ENCODE peak calls at places on chromosomes 6 and 20, in nine cellular contexts. One of them, this sample, is unnamed.

GRCh38 chr6:144215402-144215931 is 65.2 kb downstream of the STX11 start:
- DNase-seq in EH: peak; percentile 42
- DNase-seq in GM13976: peak; percentile 55
- DNase-seq in fibroblast of mammary gland: peak; percentile 56
- DNase-seq in EL: peak; percentile 43
- DNase-seq in naive thymus-derived CD8-positive, alpha-beta T cell: no peak
- DNase-seq in GM04503: no peak
- DNase-seq in left lung: peak; percentile 51
- DNase-seq in effector memory CD4-positive, alpha-beta T cell: no peak
- DNase-seq in this sample: peak; percentile 44

GRCh38 chr20:63495771-63496403 is 3.0 kb downstream of the EEF1A2 start:
- DNase-seq in EH: peak; percentile 59
- DNase-seq in GM13976: peak; percentile 92
- DNase-seq in fibroblast of mammary gland: peak; percentile 24
- DNase-seq in EL: peak; percentile 51
- DNase-seq in naive thymus-derived CD8-positive, alpha-beta T cell: peak; percentile 78
- DNase-seq in GM04503: no peak
- DNase-seq in left lung: peak; percentile 78
- DNase-seq in effector memory CD4-positive, alpha-beta T cell: peak; percentile 59
- DNase-seq in this sample: peak; percentile 72

GRCh38 chr20:58224097-58224496 is 4.4 kb downstream of the ANKRD60 start:
- DNase-seq in EH: no peak
- DNase-seq in GM13976: no peak
- DNase-seq in fibroblast of mammary gland: no peak
- DNase-seq in EL: no peak
- DNase-seq in naive thymus-derived CD8-positive, alpha-beta T cell: no peak
- DNase-seq in GM04503: no peak
- DNase-seq in left lung: no peak
- DNase-seq in effector memory CD4-positive, alpha-beta T cell: no peak
- DNase-seq in this sample: peak; percentile 32

GRCh38 chr6:166928644-166929515 is 27.5 kb downstream of the RNASET2 start:
- DNase-seq in EH: no peak
- DNase-seq in GM13976: peak; percentile 19
- DNase-seq in fibroblast of mammary gland: no peak
- DNase-seq in EL: no peak
- DNase-seq in naive thymus-derived CD8-positive, alpha-beta T cell: no peak
- DNase-seq in GM04503: no peak
- DNase-seq in left lung: no peak
- DNase-seq in effector memory CD4-positive, alpha-beta T cell: no peak
- DNase-seq in this sample: no peak

GRCh38 chr20:51811514-51811913 is 9.2 kb upstream of the SALL4 start:
- DNase-seq in EH: no peak
- DNase-seq in GM13976: no peak
- DNase-seq in fibroblast of mammary gland: no peak
- DNase-seq in EL: no peak
- DNase-seq in naive thymus-derived CD8-positive, alpha-beta T cell: no peak
- DNase-seq in GM04503: no peak
- DNase-seq in left lung: no peak
- DNase-seq in effector memory CD4-positive, alpha-beta T cell: no peak
- DNase-seq in this sample: no peak

GRCh38 chr6:158122048-158122447 is 46.0 kb downstream of the SERAC1 start:
- DNase-seq in EH: no peak
- DNase-seq in GM13976: no peak
- DNase-seq in fibroblast of mammary gland: no peak
- DNase-seq in EL: no peak
- DNase-seq in naive thymus-derived CD8-positive, alpha-beta T cell: no peak
- DNase-seq in GM04503: no peak
- DNase-seq in left lung: no peak
- DNase-seq in effector memory CD4-positive, alpha-beta T cell: no peak
- DNase-seq in this sample: no peak

GRCh38 chr20:25005220-25005619 is 12.7 kb upstream of the APMAP start:
- DNase-seq in EH: peak; percentile 39
- DNase-seq in GM13976: no peak
- DNase-seq in fibroblast of mammary gland: peak; percentile 6
- DNase-seq in EL: no peak
- DNase-seq in naive thymus-derived CD8-positive, alpha-beta T cell: no peak
- DNase-seq in GM04503: no peak
- DNase-seq in left lung: peak; percentile 37
- DNase-seq in effector memory CD4-positive, alpha-beta T cell: no peak
- DNase-seq in this sample: no peak

GRCh38 chr6:78598966-78599365 is 268.4 kb upstream of the IRAK1BP1 start:
- DNase-seq in EH: peak; percentile 98
- DNase-seq in GM13976: no peak
- DNase-seq in fibroblast of mammary gland: peak; percentile 92
- DNase-seq in EL: peak; percentile 99
- DNase-seq in naive thymus-derived CD8-positive, alpha-beta T cell: no peak
- DNase-seq in GM04503: peak; percentile 94
- DNase-seq in left lung: no peak
- DNase-seq in effector memory CD4-positive, alpha-beta T cell: no peak
- DNase-seq in this sample: peak; percentile 98

GRCh38 chr6:34179106-34179720 is 33.3 kb upstream of the GRM4 start:
- DNase-seq in EH: no peak
- DNase-seq in GM13976: no peak
- DNase-seq in fibroblast of mammary gland: no peak
- DNase-seq in EL: no peak
- DNase-seq in naive thymus-derived CD8-positive, alpha-beta T cell: no peak
- DNase-seq in GM04503: no peak
- DNase-seq in left lung: no peak
- DNase-seq in effector memory CD4-positive, alpha-beta T cell: no peak
- DNase-seq in this sample: no peak

GRCh38 chr6:53326372-53327016 is 22.3 kb downstream of the ELOVL5 start:
- DNase-seq in EH: peak; percentile 99
- DNase-seq in GM13976: no peak
- DNase-seq in fibroblast of mammary gland: peak; percentile 94
- DNase-seq in EL: peak; percentile 99
- DNase-seq in naive thymus-derived CD8-positive, alpha-beta T cell: no peak
- DNase-seq in GM04503: peak; percentile 95
- DNase-seq in left lung: peak; percentile 62
- DNase-seq in effector memory CD4-positive, alpha-beta T cell: no peak
- DNase-seq in this sample: peak; percentile 99

GRCh38 chr6:139016337-139017213 is 12.0 kb upstream of the ABRACL start:
- DNase-seq in EH: no peak
- DNase-seq in GM13976: peak; percentile 51
- DNase-seq in fibroblast of mammary gland: no peak
- DNase-seq in EL: no peak
- DNase-seq in naive thymus-derived CD8-positive, alpha-beta T cell: no peak
- DNase-seq in GM04503: no peak
- DNase-seq in left lung: no peak
- DNase-seq in effector memory CD4-positive, alpha-beta T cell: no peak
- DNase-seq in this sample: no peak

GRCh38 chr20:3239867-3240775 is 1.1 kb upstream of the SLC4A11 start:
- DNase-seq in EH: peak; percentile 32
- DNase-seq in GM13976: no peak
- DNase-seq in fibroblast of mammary gland: peak; percentile 21
- DNase-seq in EL: peak; percentile 25
- DNase-seq in naive thymus-derived CD8-positive, alpha-beta T cell: peak; percentile 12
- DNase-seq in GM04503: no peak
- DNase-seq in left lung: no peak
- DNase-seq in effector memory CD4-positive, alpha-beta T cell: no peak
- DNase-seq in this sample: no peak

GRCh38 chr6:130587778-130588520 is 222.1 kb downstream of the TMEM200A start:
- DNase-seq in EH: peak; percentile 80
- DNase-seq in GM13976: no peak
- DNase-seq in fibroblast of mammary gland: peak; percentile 88
- DNase-seq in EL: peak; percentile 85
- DNase-seq in naive thymus-derived CD8-positive, alpha-beta T cell: no peak
- DNase-seq in GM04503: peak; percentile 49
- DNase-seq in left lung: no peak
- DNase-seq in effector memory CD4-positive, alpha-beta T cell: no peak
- DNase-seq in this sample: peak; percentile 98

GRCh38 chr20:20079102-20079784 is 26.9 kb downstream of the CFAP61 start:
- DNase-seq in EH: no peak
- DNase-seq in GM13976: no peak
- DNase-seq in fibroblast of mammary gland: no peak
- DNase-seq in EL: no peak
- DNase-seq in naive thymus-derived CD8-positive, alpha-beta T cell: no peak
- DNase-seq in GM04503: no peak
- DNase-seq in left lung: no peak
- DNase-seq in effector memory CD4-positive, alpha-beta T cell: no peak
- DNase-seq in this sample: no peak

GRCh38 chr6:53750112-53750511 is 44.7 kb upstream of the LRRC1 start:
- DNase-seq in EH: no peak
- DNase-seq in GM13976: no peak
- DNase-seq in fibroblast of mammary gland: no peak
- DNase-seq in EL: no peak
- DNase-seq in naive thymus-derived CD8-positive, alpha-beta T cell: no peak
- DNase-seq in GM04503: no peak
- DNase-seq in left lung: no peak
- DNase-seq in effector memory CD4-positive, alpha-beta T cell: no peak
- DNase-seq in this sample: no peak

GRCh38 chr6:53284901-53285300 is 63.8 kb downstream of the ELOVL5 start:
- DNase-seq in EH: no peak
- DNase-seq in GM13976: no peak
- DNase-seq in fibroblast of mammary gland: no peak
- DNase-seq in EL: no peak
- DNase-seq in naive thymus-derived CD8-positive, alpha-beta T cell: no peak
- DNase-seq in GM04503: no peak
- DNase-seq in left lung: no peak
- DNase-seq in effector memory CD4-positive, alpha-beta T cell: no peak
- DNase-seq in this sample: no peak

GRCh38 chr6:133778414-133778813 is 110.5 kb upstream of the TCF21 start:
- DNase-seq in EH: peak; percentile 78
- DNase-seq in GM13976: no peak
- DNase-seq in fibroblast of mammary gland: peak; percentile 98
- DNase-seq in EL: peak; percentile 69
- DNase-seq in naive thymus-derived CD8-positive, alpha-beta T cell: no peak
- DNase-seq in GM04503: peak; percentile 71
- DNase-seq in left lung: no peak
- DNase-seq in effector memory CD4-positive, alpha-beta T cell: no peak
- DNase-seq in this sample: peak; percentile 72

GRCh38 chr6:33990061-33990541 is 155.8 kb downstream of the GRM4 start:
- DNase-seq in EH: no peak
- DNase-seq in GM13976: no peak
- DNase-seq in fibroblast of mammary gland: no peak
- DNase-seq in EL: no peak
- DNase-seq in naive thymus-derived CD8-positive, alpha-beta T cell: no peak
- DNase-seq in GM04503: no peak
- DNase-seq in left lung: no peak
- DNase-seq in effector memory CD4-positive, alpha-beta T cell: no peak
- DNase-seq in this sample: no peak

GRCh38 chr6:132300323-132300949 is 100.8 kb downstream of the MOXD1 start:
- DNase-seq in EH: peak; percentile 67
- DNase-seq in GM13976: peak; percentile 24
- DNase-seq in fibroblast of mammary gland: peak; percentile 73
- DNase-seq in EL: peak; percentile 50
- DNase-seq in naive thymus-derived CD8-positive, alpha-beta T cell: no peak
- DNase-seq in GM04503: no peak
- DNase-seq in left lung: no peak
- DNase-seq in effector memory CD4-positive, alpha-beta T cell: no peak
- DNase-seq in this sample: peak; percentile 71

GRCh38 chr6:19664050-19664449 is 173.1 kb upstream of the ID4 start:
- DNase-seq in EH: no peak
- DNase-seq in GM13976: no peak
- DNase-seq in fibroblast of mammary gland: no peak
- DNase-seq in EL: no peak
- DNase-seq in naive thymus-derived CD8-positive, alpha-beta T cell: no peak
- DNase-seq in GM04503: no peak
- DNase-seq in left lung: no peak
- DNase-seq in effector memory CD4-positive, alpha-beta T cell: no peak
- DNase-seq in this sample: no peak

GRCh38 chr20:63896136-63896890 is 1.4 kb downstream of the DNAJC5 start:
- DNase-seq in EH: peak; percentile 36
- DNase-seq in GM13976: peak; percentile 75
- DNase-seq in fibroblast of mammary gland: peak; percentile 15
- DNase-seq in EL: peak; percentile 34
- DNase-seq in naive thymus-derived CD8-positive, alpha-beta T cell: peak; percentile 40
- DNase-seq in GM04503: no peak
- DNase-seq in left lung: peak; percentile 69
- DNase-seq in effector memory CD4-positive, alpha-beta T cell: no peak
- DNase-seq in this sample: peak; percentile 32

GRCh38 chr20:22490287-22491187 is 93.8 kb downstream of the FOXA2 start:
- DNase-seq in EH: no peak
- DNase-seq in GM13976: no peak
- DNase-seq in fibroblast of mammary gland: peak; percentile 2
- DNase-seq in EL: no peak
- DNase-seq in naive thymus-derived CD8-positive, alpha-beta T cell: no peak
- DNase-seq in GM04503: no peak
- DNase-seq in left lung: peak; percentile 68
- DNase-seq in effector memory CD4-positive, alpha-beta T cell: no peak
- DNase-seq in this sample: no peak

GRCh38 chr6:108643184-108643583 is 82.5 kb downstream of the FOXO3 start:
- DNase-seq in EH: no peak
- DNase-seq in GM13976: no peak
- DNase-seq in fibroblast of mammary gland: no peak
- DNase-seq in EL: no peak
- DNase-seq in naive thymus-derived CD8-positive, alpha-beta T cell: no peak
- DNase-seq in GM04503: no peak
- DNase-seq in left lung: no peak
- DNase-seq in effector memory CD4-positive, alpha-beta T cell: no peak
- DNase-seq in this sample: no peak

GRCh38 chr6:170489836-170490235 is 63.3 kb downstream of the PSMB1 start:
- DNase-seq in EH: peak; percentile 8
- DNase-seq in GM13976: no peak
- DNase-seq in fibroblast of mammary gland: no peak
- DNase-seq in EL: peak; percentile 19
- DNase-seq in naive thymus-derived CD8-positive, alpha-beta T cell: no peak
- DNase-seq in GM04503: no peak
- DNase-seq in left lung: no peak
- DNase-seq in effector memory CD4-positive, alpha-beta T cell: no peak
- DNase-seq in this sample: no peak

GRCh38 chr20:62716198-62716940 is 7.7 kb downstream of the NTSR1 start:
- DNase-seq in EH: no peak
- DNase-seq in GM13976: no peak
- DNase-seq in fibroblast of mammary gland: peak; percentile 48
- DNase-seq in EL: peak; percentile 30
- DNase-seq in naive thymus-derived CD8-positive, alpha-beta T cell: peak; percentile 31
- DNase-seq in GM04503: no peak
- DNase-seq in left lung: no peak
- DNase-seq in effector memory CD4-positive, alpha-beta T cell: peak; percentile 17
- DNase-seq in this sample: peak; percentile 38

GRCh38 chr6:20952605-20953004 is 418.3 kb downstream of the CDKAL1 start:
- DNase-seq in EH: peak; percentile 88
- DNase-seq in GM13976: no peak
- DNase-seq in fibroblast of mammary gland: peak; percentile 85
- DNase-seq in EL: peak; percentile 86
- DNase-seq in naive thymus-derived CD8-positive, alpha-beta T cell: no peak
- DNase-seq in GM04503: peak; percentile 41
- DNase-seq in left lung: no peak
- DNase-seq in effector memory CD4-positive, alpha-beta T cell: no peak
- DNase-seq in this sample: peak; percentile 91

GRCh38 chr6:25788305-25788922 is 33.9 kb downstream of the SLC17A4 start:
- DNase-seq in EH: peak; percentile 68
- DNase-seq in GM13976: peak; percentile 11
- DNase-seq in fibroblast of mammary gland: peak; percentile 76
- DNase-seq in EL: peak; percentile 58
- DNase-seq in naive thymus-derived CD8-positive, alpha-beta T cell: peak; percentile 23
- DNase-seq in GM04503: peak; percentile 7
- DNase-seq in left lung: no peak
- DNase-seq in effector memory CD4-positive, alpha-beta T cell: peak; percentile 8
- DNase-seq in this sample: peak; percentile 66

GRCh38 chr6:87714093-87714809 is 12.2 kb upstream of the AKIRIN2 start:
- DNase-seq in EH: peak; percentile 83
- DNase-seq in GM13976: no peak
- DNase-seq in fibroblast of mammary gland: peak; percentile 94
- DNase-seq in EL: peak; percentile 88
- DNase-seq in naive thymus-derived CD8-positive, alpha-beta T cell: no peak
- DNase-seq in GM04503: no peak
- DNase-seq in left lung: no peak
- DNase-seq in effector memory CD4-positive, alpha-beta T cell: no peak
- DNase-seq in this sample: peak; percentile 90

GRCh38 chr20:41304002-41304401 is 13.5 kb downstream of the ZHX3 start:
- DNase-seq in EH: no peak
- DNase-seq in GM13976: no peak
- DNase-seq in fibroblast of mammary gland: no peak
- DNase-seq in EL: no peak
- DNase-seq in naive thymus-derived CD8-positive, alpha-beta T cell: no peak
- DNase-seq in GM04503: no peak
- DNase-seq in left lung: no peak
- DNase-seq in effector memory CD4-positive, alpha-beta T cell: no peak
- DNase-seq in this sample: no peak

GRCh38 chr20:61789329-61789728 is 276.4 kb downstream of the TAF4 start:
- DNase-seq in EH: no peak
- DNase-seq in GM13976: no peak
- DNase-seq in fibroblast of mammary gland: no peak
- DNase-seq in EL: no peak
- DNase-seq in naive thymus-derived CD8-positive, alpha-beta T cell: no peak
- DNase-seq in GM04503: no peak
- DNase-seq in left lung: no peak
- DNase-seq in effector memory CD4-positive, alpha-beta T cell: no peak
- DNase-seq in this sample: no peak

GRCh38 chr6:11830105-11830504 is 51.5 kb upstream of the ADTRP start:
- DNase-seq in EH: no peak
- DNase-seq in GM13976: no peak
- DNase-seq in fibroblast of mammary gland: no peak
- DNase-seq in EL: no peak
- DNase-seq in naive thymus-derived CD8-positive, alpha-beta T cell: no peak
- DNase-seq in GM04503: no peak
- DNase-seq in left lung: no peak
- DNase-seq in effector memory CD4-positive, alpha-beta T cell: no peak
- DNase-seq in this sample: no peak